ENCODE peak calls at places on chromosome 17, in nine cellular contexts. One of them, this sample, is unnamed.

GRCh38 chr17:66354981-66355380 is 52.6 kb downstream of the PRKCA start:
- DNase-seq in amniotic stem cell: no peak
- DNase-seq in uterus: no peak
- DNase-seq in iris pigment epithelial cell: peak; percentile 79
- DNase-seq in thoracic aorta: no peak
- DNase-seq in ovary: no peak
- DNase-seq in GM12864: no peak
- DNase-seq in HEK293T: no peak
- DNase-seq in upper lobe of right lung: no peak
- DNase-seq in this sample: peak; percentile 54

GRCh38 chr17:9865585-9865984 is 39.5 kb downstream of the RCVRN start:
- DNase-seq in thoracic aorta: no peak
- DNase-seq in uterus: no peak
- DNase-seq in ovary: no peak
- DNase-seq in HEK293T: no peak
- DNase-seq in iris pigment epithelial cell: peak; percentile 30
- DNase-seq in amniotic stem cell: no peak
- DNase-seq in GM12864: no peak
- DNase-seq in upper lobe of right lung: no peak
- DNase-seq in this sample: no peak

GRCh38 chr17:63774141-63774981 is at the start of gene DDX42:
- DNase-seq in iris pigment epithelial cell: peak; percentile 69
- DNase-seq in upper lobe of right lung: peak; percentile 94
- DNase-seq in uterus: peak; percentile 89
- DNase-seq in ovary: peak; percentile 90
- DNase-seq in GM12864: no peak
- DNase-seq in thoracic aorta: peak; percentile 53
- DNase-seq in amniotic stem cell: no peak
- DNase-seq in HEK293T: peak; percentile 46
- DNase-seq in this sample: no peak

GRCh38 chr17:77409282-77410161 is 268.8 kb downstream of the SEC14L1 start:
- DNase-seq in thoracic aorta: peak; percentile 71
- DNase-seq in upper lobe of right lung: peak; percentile 82
- DNase-seq in amniotic stem cell: no peak
- DNase-seq in iris pigment epithelial cell: peak; percentile 77
- DNase-seq in uterus: peak; percentile 87
- DNase-seq in HEK293T: no peak
- DNase-seq in GM12864: no peak
- DNase-seq in ovary: peak; percentile 70
- DNase-seq in this sample: no peak

GRCh38 chr17:77036841-77037381 is 103.9 kb upstream of the SEC14L1 start:
- DNase-seq in GM12864: no peak
- DNase-seq in HEK293T: no peak
- DNase-seq in ovary: no peak
- DNase-seq in iris pigment epithelial cell: no peak
- DNase-seq in amniotic stem cell: no peak
- DNase-seq in uterus: no peak
- DNase-seq in upper lobe of right lung: no peak
- DNase-seq in thoracic aorta: no peak
- DNase-seq in this sample: no peak

GRCh38 chr17:48293319-48294192 is 136.5 kb downstream of the SKAP1 start:
- DNase-seq in thoracic aorta: no peak
- DNase-seq in GM12864: no peak
- DNase-seq in iris pigment epithelial cell: peak; percentile 34
- DNase-seq in HEK293T: no peak
- DNase-seq in upper lobe of right lung: no peak
- DNase-seq in ovary: no peak
- DNase-seq in amniotic stem cell: no peak
- DNase-seq in uterus: no peak
- DNase-seq in this sample: no peak

GRCh38 chr17:66542967-66543525 is 240.6 kb downstream of the PRKCA start:
- DNase-seq in ovary: no peak
- DNase-seq in thoracic aorta: no peak
- DNase-seq in iris pigment epithelial cell: peak; percentile 90
- DNase-seq in HEK293T: no peak
- DNase-seq in GM12864: no peak
- DNase-seq in amniotic stem cell: no peak
- DNase-seq in uterus: no peak
- DNase-seq in upper lobe of right lung: no peak
- DNase-seq in this sample: peak; percentile 65

GRCh38 chr17:66304304-66305174 is 2.1 kb downstream of the PRKCA start:
- DNase-seq in iris pigment epithelial cell: no peak
- DNase-seq in amniotic stem cell: no peak
- DNase-seq in uterus: no peak
- DNase-seq in thoracic aorta: no peak
- DNase-seq in GM12864: no peak
- DNase-seq in upper lobe of right lung: no peak
- DNase-seq in ovary: no peak
- DNase-seq in HEK293T: peak; percentile 11
- DNase-seq in this sample: no peak

GRCh38 chr17:69710926-69711325 is 296.4 kb downstream of the MAP2K6 start:
- DNase-seq in thoracic aorta: no peak
- DNase-seq in ovary: no peak
- DNase-seq in uterus: no peak
- DNase-seq in upper lobe of right lung: no peak
- DNase-seq in GM12864: no peak
- DNase-seq in amniotic stem cell: no peak
- DNase-seq in HEK293T: no peak
- DNase-seq in iris pigment epithelial cell: no peak
- DNase-seq in this sample: no peak

GRCh38 chr17:46928472-46929261 is 5.7 kb downstream of the GOSR2 start:
- DNase-seq in ovary: no peak
- DNase-seq in thoracic aorta: no peak
- DNase-seq in amniotic stem cell: no peak
- DNase-seq in iris pigment epithelial cell: no peak
- DNase-seq in HEK293T: no peak
- DNase-seq in uterus: no peak
- DNase-seq in GM12864: no peak
- DNase-seq in upper lobe of right lung: no peak
- DNase-seq in this sample: no peak

GRCh38 chr17:20187049-20187448 is 177.9 kb downstream of the SPECC1 start:
- DNase-seq in upper lobe of right lung: no peak
- DNase-seq in HEK293T: no peak
- DNase-seq in uterus: no peak
- DNase-seq in iris pigment epithelial cell: peak; percentile 7
- DNase-seq in amniotic stem cell: no peak
- DNase-seq in ovary: no peak
- DNase-seq in GM12864: no peak
- DNase-seq in thoracic aorta: no peak
- DNase-seq in this sample: no peak

GRCh38 chr17:1241904-1242303 is 28.3 kb upstream of the BHLHA9 start:
- DNase-seq in upper lobe of right lung: no peak
- DNase-seq in ovary: no peak
- DNase-seq in thoracic aorta: no peak
- DNase-seq in HEK293T: no peak
- DNase-seq in amniotic stem cell: no peak
- DNase-seq in GM12864: no peak
- DNase-seq in iris pigment epithelial cell: peak; percentile 56
- DNase-seq in uterus: peak; percentile 56
- DNase-seq in this sample: no peak

GRCh38 chr17:42453544-42453943 is 5.1 kb upstream of the ATP6V0A1 start:
- DNase-seq in uterus: no peak
- DNase-seq in GM12864: no peak
- DNase-seq in HEK293T: no peak
- DNase-seq in iris pigment epithelial cell: no peak
- DNase-seq in amniotic stem cell: no peak
- DNase-seq in thoracic aorta: no peak
- DNase-seq in upper lobe of right lung: no peak
- DNase-seq in ovary: no peak
- DNase-seq in this sample: no peak

GRCh38 chr17:75096082-75096625 is 8.4 kb downstream of the SLC16A5 start:
- DNase-seq in GM12864: no peak
- DNase-seq in iris pigment epithelial cell: peak; percentile 77
- DNase-seq in HEK293T: no peak
- DNase-seq in ovary: no peak
- DNase-seq in upper lobe of right lung: peak; percentile 93
- DNase-seq in thoracic aorta: no peak
- DNase-seq in amniotic stem cell: no peak
- DNase-seq in uterus: no peak
- DNase-seq in this sample: no peak

GRCh38 chr17:50279639-50280038 is 5.4 kb downstream of the TMEM92 start:
- DNase-seq in GM12864: no peak
- DNase-seq in iris pigment epithelial cell: no peak
- DNase-seq in HEK293T: no peak
- DNase-seq in thoracic aorta: no peak
- DNase-seq in uterus: no peak
- DNase-seq in upper lobe of right lung: no peak
- DNase-seq in ovary: no peak
- DNase-seq in amniotic stem cell: no peak
- DNase-seq in this sample: no peak

GRCh38 chr17:14672830-14673229 is 371.9 kb downstream of the HS3ST3B1 start:
- DNase-seq in uterus: no peak
- DNase-seq in thoracic aorta: no peak
- DNase-seq in GM12864: no peak
- DNase-seq in HEK293T: no peak
- DNase-seq in amniotic stem cell: no peak
- DNase-seq in upper lobe of right lung: no peak
- DNase-seq in iris pigment epithelial cell: peak; percentile 94
- DNase-seq in ovary: no peak
- DNase-seq in this sample: no peak

GRCh38 chr17:2751482-2751881 is 2.0 kb upstream of the CCDC92B start:
- DNase-seq in upper lobe of right lung: no peak
- DNase-seq in uterus: no peak
- DNase-seq in thoracic aorta: no peak
- DNase-seq in GM12864: no peak
- DNase-seq in amniotic stem cell: no peak
- DNase-seq in ovary: no peak
- DNase-seq in HEK293T: no peak
- DNase-seq in iris pigment epithelial cell: no peak
- DNase-seq in this sample: no peak

GRCh38 chr17:43216369-43216761 is 4.7 kb downstream of the TMEM106A start:
- DNase-seq in uterus: no peak
- DNase-seq in upper lobe of right lung: peak; percentile 37
- DNase-seq in iris pigment epithelial cell: no peak
- DNase-seq in ovary: no peak
- DNase-seq in HEK293T: no peak
- DNase-seq in GM12864: no peak
- DNase-seq in amniotic stem cell: no peak
- DNase-seq in thoracic aorta: no peak
- DNase-seq in this sample: no peak

GRCh38 chr17:27529230-27529796 is 73.1 kb downstream of the KSR1 start:
- DNase-seq in HEK293T: no peak
- DNase-seq in GM12864: no peak
- DNase-seq in amniotic stem cell: no peak
- DNase-seq in upper lobe of right lung: peak; percentile 77
- DNase-seq in iris pigment epithelial cell: peak; percentile 79
- DNase-seq in ovary: no peak
- DNase-seq in uterus: no peak
- DNase-seq in thoracic aorta: no peak
- DNase-seq in this sample: no peak

GRCh38 chr17:58402679-58403078 is 14.7 kb downstream of the RNF43 start:
- DNase-seq in thoracic aorta: no peak
- DNase-seq in iris pigment epithelial cell: peak; percentile 16
- DNase-seq in upper lobe of right lung: no peak
- DNase-seq in uterus: no peak
- DNase-seq in GM12864: no peak
- DNase-seq in ovary: no peak
- DNase-seq in HEK293T: no peak
- DNase-seq in amniotic stem cell: no peak
- DNase-seq in this sample: no peak

GRCh38 chr17:43650471-43650870 is 11.3 kb downstream of the MEOX1 start:
- DNase-seq in upper lobe of right lung: no peak
- DNase-seq in uterus: no peak
- DNase-seq in iris pigment epithelial cell: no peak
- DNase-seq in ovary: no peak
- DNase-seq in HEK293T: no peak
- DNase-seq in GM12864: no peak
- DNase-seq in thoracic aorta: no peak
- DNase-seq in amniotic stem cell: no peak
- DNase-seq in this sample: no peak

GRCh38 chr17:40485851-40486512 is 15.4 kb downstream of the TNS4 start:
- DNase-seq in thoracic aorta: no peak
- DNase-seq in iris pigment epithelial cell: peak; percentile 100
- DNase-seq in uterus: peak; percentile 66
- DNase-seq in GM12864: no peak
- DNase-seq in amniotic stem cell: peak; percentile 94
- DNase-seq in ovary: peak; percentile 76
- DNase-seq in HEK293T: no peak
- DNase-seq in upper lobe of right lung: no peak
- DNase-seq in this sample: peak; percentile 98

GRCh38 chr17:46770818-46771600 is 47.5 kb downstream of the WNT3 start:
- DNase-seq in HEK293T: peak; percentile 69
- DNase-seq in amniotic stem cell: no peak
- DNase-seq in uterus: peak; percentile 31
- DNase-seq in upper lobe of right lung: peak; percentile 80
- DNase-seq in GM12864: no peak
- DNase-seq in ovary: no peak
- DNase-seq in iris pigment epithelial cell: peak; percentile 36
- DNase-seq in thoracic aorta: no peak
- DNase-seq in this sample: no peak

GRCh38 chr17:43356999-43357398 is 41.8 kb upstream of the ARL4D start:
- DNase-seq in HEK293T: no peak
- DNase-seq in ovary: no peak
- DNase-seq in thoracic aorta: no peak
- DNase-seq in uterus: peak; percentile 51
- DNase-seq in amniotic stem cell: peak; percentile 84
- DNase-seq in GM12864: no peak
- DNase-seq in iris pigment epithelial cell: peak; percentile 93
- DNase-seq in upper lobe of right lung: no peak
- DNase-seq in this sample: peak; percentile 76

GRCh38 chr17:78341559-78342437 is 18.1 kb downstream of the SOCS3 start:
- DNase-seq in amniotic stem cell: peak; percentile 36
- DNase-seq in upper lobe of right lung: peak; percentile 89
- DNase-seq in iris pigment epithelial cell: peak; percentile 77
- DNase-seq in uterus: peak; percentile 87
- DNase-seq in HEK293T: peak; percentile 63
- DNase-seq in thoracic aorta: no peak
- DNase-seq in GM12864: no peak
- DNase-seq in ovary: peak; percentile 83
- DNase-seq in this sample: no peak

GRCh38 chr17:77189148-77189547 is 48.4 kb downstream of the SEC14L1 start:
- DNase-seq in iris pigment epithelial cell: no peak
- DNase-seq in amniotic stem cell: no peak
- DNase-seq in ovary: no peak
- DNase-seq in thoracic aorta: no peak
- DNase-seq in GM12864: peak; percentile 54
- DNase-seq in uterus: no peak
- DNase-seq in upper lobe of right lung: no peak
- DNase-seq in HEK293T: no peak
- DNase-seq in this sample: no peak

GRCh38 chr17:44362964-44363612 is 565 bp downstream of the FAM171A2 start:
- DNase-seq in amniotic stem cell: no peak
- DNase-seq in uterus: peak; percentile 33
- DNase-seq in ovary: no peak
- DNase-seq in HEK293T: peak; percentile 52
- DNase-seq in upper lobe of right lung: peak; percentile 64
- DNase-seq in GM12864: no peak
- DNase-seq in iris pigment epithelial cell: no peak
- DNase-seq in thoracic aorta: no peak
- DNase-seq in this sample: no peak

GRCh38 chr17:6796887-6797490 is 21.0 kb downstream of the FBXO39 start:
- DNase-seq in amniotic stem cell: no peak
- DNase-seq in uterus: no peak
- DNase-seq in GM12864: no peak
- DNase-seq in HEK293T: no peak
- DNase-seq in iris pigment epithelial cell: no peak
- DNase-seq in thoracic aorta: no peak
- DNase-seq in upper lobe of right lung: no peak
- DNase-seq in ovary: no peak
- DNase-seq in this sample: no peak

GRCh38 chr17:38465420-38466345 is 37.4 kb downstream of the ARHGAP23 start:
- DNase-seq in upper lobe of right lung: no peak
- DNase-seq in uterus: peak; percentile 72
- DNase-seq in iris pigment epithelial cell: no peak
- DNase-seq in thoracic aorta: peak; percentile 68
- DNase-seq in HEK293T: peak; percentile 4
- DNase-seq in amniotic stem cell: peak; percentile 68
- DNase-seq in GM12864: no peak
- DNase-seq in ovary: peak; percentile 73
- DNase-seq in this sample: no peak

GRCh38 chr17:73650617-73651200 is 6.5 kb upstream of the SDK2 start:
- DNase-seq in GM12864: no peak
- DNase-seq in ovary: no peak
- DNase-seq in upper lobe of right lung: peak; percentile 25
- DNase-seq in amniotic stem cell: no peak
- DNase-seq in iris pigment epithelial cell: no peak
- DNase-seq in HEK293T: no peak
- DNase-seq in thoracic aorta: no peak
- DNase-seq in uterus: no peak
- DNase-seq in this sample: no peak

GRCh38 chr17:44004077-44004760 is at the start of gene NAGS:
- DNase-seq in iris pigment epithelial cell: peak; percentile 34
- DNase-seq in ovary: peak; percentile 31
- DNase-seq in uterus: no peak
- DNase-seq in HEK293T: no peak
- DNase-seq in GM12864: no peak
- DNase-seq in thoracic aorta: no peak
- DNase-seq in amniotic stem cell: no peak
- DNase-seq in upper lobe of right lung: peak; percentile 85
- DNase-seq in this sample: no peak